ENCODE peak calls at places on chromosomes 13 and 19, in eight cellular contexts. I is GM23248; P is right cardiac atrium; C is psoas muscle; D is hypothalamus; F is activated CD4-positive, alpha-beta T cell treated with anti-CD3 and anti-CD28 coated beads for 48 hours; G is NCI-H446 treated with DMSO at 0.1 percent for 48 hours; B is NCI-H748 treated with DMSO at 0.1 percent for 48 hours. E is an unnamed sample.

GRCh38 chr19:18577365-18577914 is 5.8 kb downstream of the UBA52 start:
- DNase-seq in I (no peak), C (no peak), D (no peak), G (no peak), F (no peak), B (no peak), P (no peak), E (no peak)

GRCh38 chr13:92225861-92226260 is 827.4 kb downstream of the GPC5 start:
- DNase-seq in B (no peak), I (no peak), D (no peak), G (no peak), F (no peak), C (no peak), P (no peak), E (no peak)

GRCh38 chr13:80030491-80030890 is 310.4 kb downstream of the SPRY2 start:
- DNase-seq in P (peak; percentile 13), B (no peak), C (no peak), D (no peak), F (no peak), G (no peak), I (peak; percentile 38), E (peak; percentile 2)

GRCh38 chr19:42032428-42032827 is 37.6 kb downstream of the GRIK5 start:
- DNase-seq in P (no peak), I (no peak), C (peak; percentile 1), F (no peak), D (no peak), B (peak; percentile 98), G (peak; percentile 94), E (peak; percentile 93)

GRCh38 chr13:30442854-30443379 is 20.6 kb downstream of the UBE2L5 start:
- DNase-seq in C (no peak), I (no peak), P (no peak), D (no peak), G (no peak), B (no peak), F (no peak), E (no peak)

GRCh38 chr19:7846247-7846646 is 16.2 kb downstream of the EVI5L start:
- DNase-seq in B (no peak), P (no peak), I (no peak), F (no peak), D (no peak), C (no peak), G (no peak), E (no peak)

GRCh38 chr13:83515267-83515666 is 367.0 kb downstream of the SLITRK1 start:
- DNase-seq in C (no peak), G (no peak), F (no peak), P (no peak), I (peak; percentile 74), B (no peak), D (no peak), E (no peak)

GRCh38 chr13:33973194-33973593 is 155.2 kb downstream of the RFC3 start:
- DNase-seq in C (no peak), G (no peak), B (no peak), P (no peak), F (no peak), I (no peak), D (no peak), E (no peak)

GRCh38 chr19:44792286-44792685 is 14.6 kb downstream of the CBLC start:
- DNase-seq in P (no peak), B (no peak), I (no peak), D (no peak), G (no peak), F (no peak), C (no peak), E (no peak)

GRCh38 chr13:27973291-27973690 is 4.2 kb upstream of the CDX2 start:
- DNase-seq in D (no peak), C (no peak), P (no peak), G (no peak), F (no peak), I (no peak), B (no peak), E (no peak)

E was measured in NCI-H524.